ENCODE peak calls at places on chromosomes 13 and 19, in ten cellular contexts. M is left lung; B is HT1080; O is CD4-positive, alpha-beta T cell; H is natural killer cell treated with Interleukin-12 subunit alpha and Interleukin-12 subunit beta and Interleukin-15 and Interleukin-18, amount 100 ng/mL, for 72 hours; E is stimulated activated CD4-positive, alpha-beta T cell treated with anti-CD3 and anti-CD28 coated beads, Interleukin-15, amount 100 ng/mL, for 1 hour; J is fibroblast of the aortic adventitia; W is A172; V is substantia nigra; A is NCI-H226. T is an unnamed sample.

GRCh38 chr13:40598599-40598998 is 67.8 kb downstream of the FOXO1 start:
- DNase-seq in J (no peak), B (no peak), A (no peak), M (no peak), H (no peak), V (no peak), W (peak), E (no peak), O (no peak), T (no peak)

GRCh38 chr19:3137139-3137538 is 1.3 kb downstream of the GNA15 start:
- DNase-seq in E (no peak), H (no peak), M (no peak), B (no peak), V (no peak), J (peak), W (no peak), A (no peak), O (no peak), T (no peak)

GRCh38 chr19:23762884-23763711 is 4.4 kb upstream of the ZNF681 start:
- DNase-seq in O (peak), M (peak), E (peak), A (no peak), H (peak), V (peak), W (no peak), J (peak), B (no peak), T (peak)

GRCh38 chr19:49106648-49107135 is 7.5 kb upstream of the LIN7B start:
- DNase-seq in E (peak), A (peak), B (peak), H (no peak), M (peak), O (peak), J (peak), W (peak), V (peak), T (peak)

GRCh38 chr19:14979498-14980255 is at the start of gene SLC1A6:
- DNase-seq in H (no peak), V (peak), W (no peak), B (no peak), O (no peak), M (no peak), A (no peak), E (no peak), J (no peak), T (no peak)

GRCh38 chr13:39263033-39263432 is 224.8 kb downstream of the NHLRC3 start:
- DNase-seq in V (peak), H (no peak), E (no peak), J (peak), M (no peak), O (no peak), B (peak), W (peak), A (peak), T (peak)

GRCh38 chr13:109680930-109681329 is 105.5 kb downstream of the IRS2 start:
- DNase-seq in H (no peak), E (no peak), O (no peak), A (no peak), M (no peak), V (no peak), W (no peak), J (no peak), B (no peak), T (no peak)

GRCh38 chr19:53983457-53984289 is 7.8 kb upstream of the CACNG6 start:
- DNase-seq in M (no peak), A (no peak), J (no peak), V (no peak), W (no peak), B (no peak), H (no peak), E (no peak), O (no peak), T (no peak)

GRCh38 chr13:23901365-23901764 is 4.1 kb upstream of the C1QTNF9B start:
- DNase-seq in V (no peak), M (no peak), O (no peak), A (no peak), H (no peak), J (no peak), E (no peak), W (no peak), B (peak), T (no peak)

GRCh38 chr19:16042533-16043085 is 33.7 kb upstream of the TPM4 start:
- DNase-seq in E (no peak), O (no peak), J (peak), V (no peak), A (no peak), W (no peak), B (no peak), H (no peak), M (no peak), T (no peak)

GRCh38 chr19:6997679-6998445 is 23.4 kb downstream of the MBD3L2B start:
- DNase-seq in O (no peak), J (no peak), B (peak), M (no peak), E (no peak), A (peak), W (peak), H (no peak), V (no peak), T (no peak)

GRCh38 chr13:63455938-63456337 is 2040.3 kb upstream of the PCDH20 start:
- DNase-seq in V (no peak), A (no peak), H (no peak), J (no peak), O (no peak), M (no peak), E (no peak), B (peak), W (peak), T (no peak)

GRCh38 chr19:48752511-48753365 is at the start of gene FUT1:
- DNase-seq in J (no peak), H (no peak), W (peak), A (peak), V (no peak), E (no peak), O (no peak), B (no peak), M (peak), T (no peak)

GRCh38 chr19:47436712-47437401 is 17.5 kb upstream of the MEIS3 start:
- DNase-seq in O (peak), B (peak), A (peak), W (peak), J (peak), E (peak), V (peak), M (peak), H (peak), T (peak)

T was measured in activated T-helper 2 cell treated with anti-CD3 and anti-CD28 coated beads, Interferon-gamma antibody, Interleukin-2, Interleukin-4, amounts not matched to agents 10 μg/mL and 5 μg/mL and 100 μg/mL, durations not matched to agents 14 hours and 24 hours and 36 hours.